ENCODE peak calls at places on chromosomes 5 and 9, in four cellular contexts. C is bronchial epithelial cell, N is kidney epithelial cell, V is endodermal cell. F is an unnamed sample.

GRCh38 chr5:154646841-154647759 is 108.1 kb upstream of the LARP1 start:
- DNase-seq in C (peak; percentile 66), N (peak; percentile 26), V (peak; percentile 89), F (no peak)

GRCh38 chr5:3509290-3509689 is 86.3 kb upstream of the IRX1 start:
- DNase-seq in C (no peak), N (no peak), V (no peak), F (no peak)

GRCh38 chr5:103139264-103139865 is 19.3 kb downstream of the PPIP5K2 start:
- DNase-seq in C (peak; percentile 58), N (peak; percentile 34), V (peak; percentile 91), F (no peak)

GRCh38 chr5:124599048-124599973 is 147.1 kb downstream of the ZNF608 start:
- DNase-seq in C (peak; percentile 59), N (peak; percentile 94), V (no peak), F (peak; percentile 6)

GRCh38 chr9:110340306-110340705 is 2.6 kb upstream of the TXNDC8 start:
- DNase-seq in C (peak; percentile 34), N (no peak), V (peak; percentile 60), F (no peak)

GRCh38 chr5:135821061-135821781 is 13.2 kb upstream of the SLC25A48 start:
- DNase-seq in C (no peak), N (no peak), V (peak; percentile 89), F (no peak)

GRCh38 chr9:97557606-97558095 is 56.2 kb downstream of the TMOD1 start:
- DNase-seq in C (no peak), N (no peak), V (no peak), F (no peak)

GRCh38 chr5:8686707-8687106 is 817.8 kb downstream of the MTRR start:
- DNase-seq in C (no peak), N (no peak), V (no peak), F (no peak)

GRCh38 chr5:80408976-80409926 is 1.4 kb downstream of the ZFYVE16 start:
- DNase-seq in C (no peak), N (no peak), V (no peak), F (no peak)

GRCh38 chr5:140966293-140967225 is at the start of gene PCDHAC2:
- DNase-seq in C (peak; percentile 45), N (no peak), V (peak; percentile 89), F (no peak)

GRCh38 chr9:68869020-68869419 is 144.9 kb downstream of the PRKACG start:
- DNase-seq in C (no peak), N (no peak), V (no peak), F (no peak)

GRCh38 chr5:55768279-55768678 is 30.4 kb downstream of the DDX4 start:
- DNase-seq in C (no peak), N (no peak), V (no peak), F (no peak)

GRCh38 chr9:116149844-116150243 is 3.7 kb upstream of the PAPPA start:
- DNase-seq in C (no peak), N (no peak), V (peak; percentile 82), F (no peak)

GRCh38 chr5:133423618-133424282 is 188.6 kb downstream of the FSTL4 start:
- DNase-seq in C (peak; percentile 79), N (no peak), V (peak; percentile 95), F (no peak)

GRCh38 chr9:127968717-127969383 is 11.9 kb downstream of the EEIG1 start:
- DNase-seq in C (peak; percentile 86), N (peak; percentile 29), V (no peak), F (peak; percentile 69)

GRCh38 chr9:133443982-133444381 is 15.8 kb upstream of the CACFD1 start:
- DNase-seq in C (peak; percentile 12), N (no peak), V (no peak), F (no peak)

GRCh38 chr9:1238407-1238806 is 188.2 kb downstream of the DMRT2 start:
- DNase-seq in C (peak; percentile 82), N (no peak), V (no peak), F (no peak)

GRCh38 chr9:96169488-96169887 is 132.5 kb downstream of the HSD17B3 start:
- DNase-seq in C (no peak), N (peak; percentile 21), V (peak; percentile 81), F (no peak)

GRCh38 chr5:139461698-139462097 is 845 bp downstream of the ECSCR start:
- DNase-seq in C (peak; percentile 50), N (no peak), V (peak; percentile 61), F (no peak)

GRCh38 chr9:93127395-93127911 is 6.6 kb downstream of the NINJ1 start:
- DNase-seq in C (no peak), N (no peak), V (peak; percentile 45), F (no peak)

GRCh38 chr9:97714435-97714834 is 17.3 kb upstream of the XPA start:
- DNase-seq in C (peak; percentile 90), N (peak; percentile 74), V (no peak), F (peak; percentile 86)

GRCh38 chr5:148267972-148268371 is 622 bp upstream of the SPINK13 start:
- DNase-seq in C (no peak), N (peak; percentile 51), V (no peak), F (no peak)

GRCh38 chr9:92650296-92650695 is 19.6 kb downstream of the IPPK start:
- DNase-seq in C (no peak), N (no peak), V (no peak), F (no peak)

GRCh38 chr5:6461793-6462650 is 13.4 kb downstream of the UBE2QL1 start:
- DNase-seq in C (no peak), N (no peak), V (peak; percentile 13), F (no peak)

GRCh38 chr9:112371060-112371459 is 8.8 kb upstream of the HSDL2 start:
- DNase-seq in C (peak; percentile 84), N (no peak), V (no peak), F (no peak)

DNA sequence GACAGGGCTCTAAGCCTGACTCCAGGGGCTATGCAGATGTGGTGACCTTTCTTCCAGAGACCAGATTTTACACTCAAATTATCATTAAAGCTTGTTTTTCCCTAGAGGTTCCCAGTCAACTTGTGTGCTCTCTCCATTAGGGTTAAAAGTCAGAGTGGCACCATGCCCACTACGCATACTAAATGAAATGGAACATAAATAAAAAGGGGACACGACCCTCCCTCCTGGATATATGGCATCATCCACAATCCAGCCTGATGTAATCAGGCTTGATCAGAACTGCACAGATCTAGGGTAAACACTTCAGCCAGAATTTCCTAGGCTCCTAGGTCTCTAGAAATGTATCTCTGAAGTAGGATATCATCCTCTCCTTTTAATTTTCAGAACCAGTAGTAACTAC is 771.0 kb downstream of the NR2F1-AS1 start:
- DNase-seq in C (no peak), N (no peak), V (no peak), F (no peak)
- TF ChIP-seq CTCF in C (no peak), N (no peak), V (no peak), F (no peak)

DNA sequence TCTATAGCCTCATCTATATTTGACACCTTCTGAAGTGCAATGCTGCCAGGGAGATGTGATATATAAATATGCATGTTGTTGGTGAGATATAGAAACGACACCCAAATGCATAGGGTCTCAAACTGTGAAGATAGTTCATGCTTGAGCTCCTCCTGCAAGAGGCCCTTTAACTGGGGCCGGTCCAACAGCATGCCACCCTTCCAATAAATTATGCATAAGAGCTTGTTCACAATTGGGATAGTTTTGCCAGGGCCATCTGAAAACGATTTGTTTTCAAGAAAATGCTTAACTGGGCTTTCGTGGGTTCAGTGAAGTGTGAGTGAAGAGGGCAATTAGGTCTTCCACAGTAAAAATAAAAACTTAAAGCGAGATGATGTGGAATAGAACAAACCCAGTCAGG is 424.2 kb upstream of the WWC1 start:
- DNase-seq in C (no peak), N (no peak), V (no peak), F (no peak)
- H3K27me3 ChIP-seq in C (no peaks in the 10 kb centered on the region), N (no peaks in the 10 kb centered on the region), V (no peaks in the 10 kb centered on the region), F (no peaks in the 10 kb centered on the region)

DNA sequence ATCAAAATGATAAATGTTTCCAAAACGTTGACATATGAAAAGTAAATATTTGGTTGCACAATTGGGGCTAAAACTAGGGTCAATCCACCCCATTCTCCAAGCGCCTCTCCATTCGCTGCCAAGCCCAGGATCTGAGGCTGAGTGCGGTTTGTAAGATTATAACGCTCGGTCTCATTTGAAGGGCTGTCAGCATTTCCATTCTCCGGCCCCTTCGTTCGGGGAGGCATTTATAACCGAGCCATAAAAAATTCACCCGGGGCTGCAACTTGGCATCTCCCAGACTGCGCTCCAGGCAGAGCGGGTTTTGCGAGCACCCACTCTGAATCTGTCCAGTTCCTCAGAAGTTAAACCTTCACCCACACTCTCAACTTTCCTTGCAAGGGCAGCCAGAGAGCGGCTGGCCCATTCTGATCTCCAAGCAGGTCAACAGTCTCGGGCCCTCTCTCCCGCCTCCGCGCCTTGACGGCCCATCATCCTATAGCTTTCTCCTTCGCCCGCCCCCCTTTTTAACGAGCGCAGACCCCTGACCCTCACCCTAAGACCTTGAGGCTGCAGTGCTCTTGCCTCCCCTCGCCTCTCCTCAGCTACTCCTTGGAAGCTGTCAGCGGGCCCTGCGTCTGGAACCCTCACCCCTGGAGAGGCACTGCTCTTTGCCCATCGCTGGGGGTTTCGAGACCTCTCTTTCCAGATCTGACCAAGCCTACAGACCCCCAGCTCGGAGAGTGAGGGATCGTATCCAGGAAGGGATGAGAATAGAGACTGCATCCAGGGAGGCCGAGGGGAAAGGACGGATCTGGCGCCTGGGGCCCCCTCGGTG is 1.1 kb downstream of the SLIT3 start:
- DNase-seq in C (peak; percentile 6), N (no peak), V (peak; percentile 70), F (no peak)
- H3K4me3 ChIP-seq in C (peak overlapping the region; percentile 37), N (peak overlapping the region; percentile 52), V (peak overlapping the region; percentile 60), F (peak overlapping the region; percentile 58)

DNA sequence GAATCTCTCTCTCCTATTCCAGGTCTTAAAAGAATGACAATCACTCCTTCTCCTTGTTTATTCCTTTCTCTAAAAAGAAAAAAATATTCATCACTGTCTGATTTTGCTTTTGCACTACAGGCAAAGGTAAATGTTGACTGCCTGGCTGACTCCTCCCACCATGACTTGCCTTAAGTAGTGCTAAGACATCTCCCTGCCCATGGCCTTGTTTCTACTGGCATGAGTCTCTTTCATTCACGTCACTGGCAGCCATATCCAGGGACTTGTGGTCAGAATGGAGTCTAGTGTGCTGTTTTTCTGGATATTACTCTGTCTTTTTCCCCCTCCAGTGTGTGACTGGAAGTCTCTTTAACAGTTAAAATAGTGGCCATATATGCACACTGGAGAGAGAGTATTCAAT is 522.9 kb upstream of the DAB2 start:
- DNase-seq in C (peak; percentile 25), N (no peak), V (no peak), F (no peak)
- TF ChIP-seq CTCF in C (no peak), N (no peak), V (no peak), F (no peak)